ENCODE peak calls at places on chromosomes 13 and 19, in eight cellular contexts. Y, K, W, B, M, S, X and F are unnamed samples.
A peak's percentile ranks its signal among the peaks of the same experiment; 100 is the strongest.

GRCh38 chr13:41040584-41041334 is 20.6 kb upstream of the WBP4 start:
- DNase-seq in B (no peak), K (no peak), M (no peak), Y (no peak), X (peak; percentile 16), S (no peak), W (no peak), F (no peak)

GRCh38 chr13:78659450-78660110 is 625 bp upstream of the OBI1 start:
- DNase-seq in B (no peak), W (no peak), K (no peak), M (no peak), S (no peak), X (no peak), Y (no peak), F (no peak)

GRCh38 chr19:40642757-40643325 is 41.7 kb downstream of the LTBP4 start:
- DNase-seq in Y (peak; percentile 6), X (no peak), B (no peak), K (no peak), W (no peak), S (no peak), M (no peak), F (no peak)

GRCh38 chr13:74021507-74021906 is 112.7 kb downstream of the KLF12 start:
- DNase-seq in K (no peak), Y (no peak), S (no peak), M (no peak), X (no peak), W (no peak), B (no peak), F (no peak)

GRCh38 chr19:16017138-16017490 is 59.2 kb upstream of the TPM4 start:
- DNase-seq in X (no peak), W (no peak), Y (peak; percentile 54), B (no peak), M (no peak), S (no peak), K (no peak), F (no peak)

GRCh38 chr13:87684850-87685735 is 13.9 kb downstream of the SLITRK5 start:
- DNase-seq in X (peak; percentile 66), B (no peak), Y (no peak), K (no peak), W (no peak), S (peak; percentile 68), M (no peak), F (no peak)

GRCh38 chr19:20254151-20254550 is 87.1 kb downstream of the ZNF486 start:
- DNase-seq in S (no peak), W (no peak), B (no peak), X (no peak), K (no peak), Y (no peak), M (no peak), F (no peak)

GRCh38 chr19:670609-671075 is 5.5 kb upstream of the FSTL3 start:
- DNase-seq in S (no peak), B (no peak), K (no peak), W (no peak), X (no peak), M (no peak), Y (no peak), F (no peak)

GRCh38 chr13:111948811-111949210 is 118.1 kb upstream of the SOX1 start:
- DNase-seq in W (no peak), Y (no peak), B (no peak), X (no peak), M (no peak), S (no peak), K (no peak), F (no peak)

GRCh38 chr19:37513397-37513796 is 6.7 kb downstream of the ZNF793 start:
- DNase-seq in K (no peak), X (no peak), S (no peak), Y (no peak), M (no peak), B (no peak), W (no peak), F (no peak)

GRCh38 chr19:18259848-18260247 is 14.4 kb downstream of the IQCN start:
- DNase-seq in M (no peak), Y (no peak), X (no peak), B (no peak), K (no peak), S (no peak), W (no peak), F (no peak)

GRCh38 chr13:113742000-113742441 is 17.0 kb upstream of the TMEM255B start:
- DNase-seq in Y (peak; percentile 85), W (no peak), M (no peak), B (no peak), K (no peak), S (peak; percentile 67), X (peak; percentile 22), F (no peak)

GRCh38 chr19:19492026-19492610 is 23.2 kb downstream of the TSSK6 start:
- DNase-seq in M (no peak), S (no peak), B (no peak), X (no peak), Y (peak; percentile 79), K (no peak), W (no peak), F (no peak)

GRCh38 chr19:46461537-46461936 is 9.8 kb downstream of the PNMA8A start:
- DNase-seq in S (no peak), X (no peak), Y (no peak), W (no peak), B (no peak), M (no peak), K (no peak), F (no peak)

GRCh38 chr19:6238256-6238642 is 41.5 kb downstream of the MLLT1 start:
- DNase-seq in M (no peak), Y (no peak), B (no peak), S (no peak), X (no peak), W (no peak), K (no peak), F (no peak)

GRCh38 chr13:81986308-81986707 is 1645.4 kb upstream of the SPRY2 start:
- DNase-seq in K (no peak), B (no peak), M (no peak), S (peak; percentile 1), W (no peak), Y (no peak), X (no peak), F (no peak)

GRCh38 chr19:17391371-17392151 is 2.4 kb downstream of the CCDC194 start:
- DNase-seq in B (no peak), S (no peak), W (no peak), K (no peak), M (no peak), Y (no peak), X (no peak), F (no peak)

GRCh38 chr13:57418067-57418677 is 213.4 kb upstream of the PCDH17 start:
- DNase-seq in M (no peak), B (no peak), Y (no peak), K (no peak), W (no peak), X (no peak), S (no peak), F (no peak)

GRCh38 chr19:55083004-55083850 is 7.6 kb downstream of the EPS8L1 start:
- DNase-seq in Y (no peak), X (no peak), M (no peak), K (no peak), W (no peak), B (no peak), S (no peak), F (no peak)

GRCh38 chr13:24270639-24271131 is 38.7 kb upstream of the C1QTNF9 start:
- DNase-seq in X (peak; percentile 62), S (no peak), Y (peak; percentile 89), K (no peak), W (peak; percentile 9), B (no peak), M (peak; percentile 79), F (peak; percentile 52)

GRCh38 chr13:33494596-33495214 is 209.2 kb upstream of the STARD13 start:
- DNase-seq in K (peak; percentile 84), Y (no peak), X (peak; percentile 98), M (no peak), S (peak; percentile 86), B (no peak), W (no peak), F (no peak)

GRCh38 chr13:98112456-98112855 is 30.4 kb upstream of the FARP1 start:
- DNase-seq in K (no peak), Y (no peak), S (no peak), B (no peak), M (no peak), X (no peak), W (no peak), F (no peak)
- H3K27ac ChIP-seq in K (no peak overlapping the region), Y (no peak overlapping the region), S (no peak overlapping the region), B (no peak overlapping the region), M (no peak overlapping the region), X (no peak overlapping the region), W (no peak overlapping the region), F (no peak overlapping the region)

DNA sequence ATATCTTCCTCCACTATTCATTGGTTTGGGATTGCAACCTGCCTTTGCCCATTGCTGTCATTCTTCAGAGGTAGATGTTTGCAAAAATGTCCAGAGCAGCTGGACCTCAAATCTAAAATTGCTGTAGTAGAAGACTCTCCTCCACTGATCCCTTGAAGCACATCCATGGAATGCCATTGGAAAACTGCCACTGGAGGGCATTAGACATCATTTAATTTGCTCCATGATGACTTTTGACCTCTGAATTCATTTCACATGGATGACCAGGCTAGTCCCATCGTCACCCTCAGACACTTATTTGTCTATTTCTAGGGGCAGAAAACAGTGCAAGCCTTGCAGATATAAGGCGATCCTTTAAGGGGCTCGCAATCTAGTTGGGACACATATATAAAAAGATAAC is 33.9 kb upstream of the FLT1 start:
- DNase-seq in X (no peak), K (no peak), M (no peak), W (no peak), S (peak; percentile 34), B (no peak), Y (no peak), F (no peak)
- TF ChIP-seq CTCF in X (no peak), K (no peak), M (no peak), W (no peak), S (peak; percentile 34), B (no peak), Y (peak; percentile 14), F (no peak)

DNA sequence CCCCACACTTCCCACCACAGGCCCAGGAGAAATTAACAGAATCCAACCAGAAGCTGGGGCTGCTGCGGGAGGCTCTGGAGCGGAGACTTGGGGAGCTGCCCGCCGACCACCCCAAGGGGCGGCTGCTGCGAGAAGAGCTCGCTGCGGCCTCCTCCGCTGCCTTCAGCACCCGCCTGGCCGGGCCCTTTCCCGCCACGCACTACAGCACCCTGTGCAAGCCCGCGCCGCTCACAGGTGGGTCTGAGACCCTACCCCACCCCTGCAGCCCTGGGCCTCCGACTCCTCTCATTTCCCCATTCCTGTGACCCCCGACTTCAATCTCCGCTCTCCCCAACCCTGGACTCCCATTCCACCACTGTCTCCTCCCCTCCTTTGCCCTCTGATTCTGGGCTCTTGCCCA is 17.8 kb downstream of the PKN1 start:
- DNase-seq in Y (no peak), K (no peak), M (no peak), B (no peak), X (no peak), S (no peak), W (no peak), F (no peak)
- H3K9me3 ChIP-seq in Y (no peaks in the 10 kb centered on the region), K (peaks cover 10% of the 10 kb centered on the region), M (no peaks in the 10 kb centered on the region), B (no peaks in the 10 kb centered on the region), X (no peaks in the 10 kb centered on the region), S (no peaks in the 10 kb centered on the region), W (no peaks in the 10 kb centered on the region), F (no peaks in the 10 kb centered on the region)

DNA sequence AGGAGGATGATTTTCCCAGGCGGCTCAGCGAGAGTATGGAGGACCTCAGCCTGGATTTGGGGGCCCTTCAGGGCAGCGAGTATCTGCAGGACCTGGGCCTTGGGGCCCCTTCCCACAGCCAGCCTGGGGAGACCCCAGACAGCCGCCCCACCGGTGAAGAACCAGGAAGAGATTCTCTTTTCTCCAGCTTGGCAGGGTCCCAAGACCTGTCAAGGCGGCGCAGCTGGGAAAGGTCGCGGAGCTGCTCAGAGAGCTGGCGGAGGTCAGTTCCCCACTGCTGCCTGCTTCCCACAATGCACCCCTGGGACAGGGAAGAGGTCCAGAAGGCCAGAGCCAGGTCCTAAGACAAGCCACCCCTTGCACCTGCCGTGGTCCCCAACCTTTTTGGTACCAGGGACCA is 24.1 kb downstream of the ARHGEF18 start:
- DNase-seq in K (no peak), X (no peak), S (no peak), M (peak; percentile 84), W (no peak), Y (peak; percentile 54), B (no peak), F (no peak)
- H3K27ac ChIP-seq in K (no peak overlapping the region), X (no peak overlapping the region), S (no peak overlapping the region), M (peak overlapping the region; percentile 91), W (no peak overlapping the region), Y (no peak overlapping the region), B (no peak overlapping the region), F (no peak overlapping the region)